ENCODE peak calls at places on chromosomes 13 and 19, in nine cellular contexts. One of them, this sample, is unnamed.

GRCh38 chr19:10226376-10227214 is 4.5 kb downstream of the S1PR2 start:
- DNase-seq in stimulated activated CD4-positive, alpha-beta T cell treated with anti-CD3 and anti-CD28 coated beads, Interleukin-4, amount 100 ng/mL, for 48 hours: no peak
- DNase-seq in ureter: peak; percentile 73
- DNase-seq in amygdala: peak; percentile 61
- DNase-seq in DMS 273 treated with DMSO at 0.1 percent for 48 hours: no peak
- DNase-seq in type B pancreatic cell: peak; percentile 73
- DNase-seq in WTC11: no peak
- DNase-seq in fibroblast of the conjunctiva: peak; percentile 99
- DNase-seq in stimulated activated naive CD8-positive, alpha-beta T cell treated with anti-CD3 and anti-CD28 coated beads, Interleukin-15, amount 100 ng/mL, for 72 hours: no peak
- DNase-seq in this sample: no peak

GRCh38 chr19:15421726-15422260 is 3.0 kb upstream of the AKAP8L start:
- DNase-seq in WTC11: no peak
- DNase-seq in DMS 273 treated with DMSO at 0.1 percent for 48 hours: peak; percentile 74
- DNase-seq in stimulated activated naive CD8-positive, alpha-beta T cell treated with anti-CD3 and anti-CD28 coated beads, Interleukin-15, amount 100 ng/mL, for 72 hours: no peak
- DNase-seq in ureter: no peak
- DNase-seq in fibroblast of the conjunctiva: no peak
- DNase-seq in type B pancreatic cell: no peak
- DNase-seq in amygdala: peak; percentile 87
- DNase-seq in stimulated activated CD4-positive, alpha-beta T cell treated with anti-CD3 and anti-CD28 coated beads, Interleukin-4, amount 100 ng/mL, for 48 hours: no peak
- DNase-seq in this sample: no peak

GRCh38 chr13:25602206-25602605 is 230.4 kb downstream of the ATP8A2 start:
- DNase-seq in fibroblast of the conjunctiva: no peak
- DNase-seq in ureter: no peak
- DNase-seq in stimulated activated CD4-positive, alpha-beta T cell treated with anti-CD3 and anti-CD28 coated beads, Interleukin-4, amount 100 ng/mL, for 48 hours: no peak
- DNase-seq in WTC11: no peak
- DNase-seq in amygdala: no peak
- DNase-seq in DMS 273 treated with DMSO at 0.1 percent for 48 hours: no peak
- DNase-seq in stimulated activated naive CD8-positive, alpha-beta T cell treated with anti-CD3 and anti-CD28 coated beads, Interleukin-15, amount 100 ng/mL, for 72 hours: no peak
- DNase-seq in type B pancreatic cell: no peak
- DNase-seq in this sample: no peak

GRCh38 chr13:24104723-24105122 is 55.8 kb upstream of the SPATA13 start:
- DNase-seq in stimulated activated CD4-positive, alpha-beta T cell treated with anti-CD3 and anti-CD28 coated beads, Interleukin-4, amount 100 ng/mL, for 48 hours: no peak
- DNase-seq in WTC11: no peak
- DNase-seq in stimulated activated naive CD8-positive, alpha-beta T cell treated with anti-CD3 and anti-CD28 coated beads, Interleukin-15, amount 100 ng/mL, for 72 hours: no peak
- DNase-seq in ureter: no peak
- DNase-seq in fibroblast of the conjunctiva: no peak
- DNase-seq in type B pancreatic cell: no peak
- DNase-seq in DMS 273 treated with DMSO at 0.1 percent for 48 hours: no peak
- DNase-seq in amygdala: no peak
- DNase-seq in this sample: no peak

GRCh38 chr19:55179570-55180484 is at the start of gene SYT5:
- DNase-seq in stimulated activated CD4-positive, alpha-beta T cell treated with anti-CD3 and anti-CD28 coated beads, Interleukin-4, amount 100 ng/mL, for 48 hours: peak; percentile 62
- DNase-seq in type B pancreatic cell: no peak
- DNase-seq in amygdala: peak; percentile 16
- DNase-seq in stimulated activated naive CD8-positive, alpha-beta T cell treated with anti-CD3 and anti-CD28 coated beads, Interleukin-15, amount 100 ng/mL, for 72 hours: peak; percentile 61
- DNase-seq in DMS 273 treated with DMSO at 0.1 percent for 48 hours: no peak
- DNase-seq in fibroblast of the conjunctiva: no peak
- DNase-seq in ureter: no peak
- DNase-seq in WTC11: peak; percentile 75
- DNase-seq in this sample: no peak

GRCh38 chr13:59304596-59304995 is 859.1 kb downstream of the DIAPH3 start:
- DNase-seq in stimulated activated CD4-positive, alpha-beta T cell treated with anti-CD3 and anti-CD28 coated beads, Interleukin-4, amount 100 ng/mL, for 48 hours: no peak
- DNase-seq in DMS 273 treated with DMSO at 0.1 percent for 48 hours: no peak
- DNase-seq in stimulated activated naive CD8-positive, alpha-beta T cell treated with anti-CD3 and anti-CD28 coated beads, Interleukin-15, amount 100 ng/mL, for 72 hours: no peak
- DNase-seq in amygdala: no peak
- DNase-seq in WTC11: no peak
- DNase-seq in type B pancreatic cell: no peak
- DNase-seq in ureter: no peak
- DNase-seq in fibroblast of the conjunctiva: no peak
- DNase-seq in this sample: no peak

GRCh38 chr13:52617070-52618060 is 24.9 kb upstream of the HNRNPA1L2 start:
- DNase-seq in amygdala: peak; percentile 77
- DNase-seq in DMS 273 treated with DMSO at 0.1 percent for 48 hours: peak; percentile 79
- DNase-seq in ureter: peak; percentile 88
- DNase-seq in stimulated activated CD4-positive, alpha-beta T cell treated with anti-CD3 and anti-CD28 coated beads, Interleukin-4, amount 100 ng/mL, for 48 hours: peak; percentile 75
- DNase-seq in fibroblast of the conjunctiva: peak; percentile 66
- DNase-seq in type B pancreatic cell: peak; percentile 91
- DNase-seq in stimulated activated naive CD8-positive, alpha-beta T cell treated with anti-CD3 and anti-CD28 coated beads, Interleukin-15, amount 100 ng/mL, for 72 hours: peak; percentile 89
- DNase-seq in WTC11: peak; percentile 85
- DNase-seq in this sample: peak; percentile 93

GRCh38 chr13:46101488-46102289 is 3.1 kb downstream of the CPB2 start:
- DNase-seq in fibroblast of the conjunctiva: no peak
- DNase-seq in WTC11: no peak
- DNase-seq in ureter: no peak
- DNase-seq in stimulated activated naive CD8-positive, alpha-beta T cell treated with anti-CD3 and anti-CD28 coated beads, Interleukin-15, amount 100 ng/mL, for 72 hours: no peak
- DNase-seq in type B pancreatic cell: no peak
- DNase-seq in DMS 273 treated with DMSO at 0.1 percent for 48 hours: no peak
- DNase-seq in amygdala: no peak
- DNase-seq in stimulated activated CD4-positive, alpha-beta T cell treated with anti-CD3 and anti-CD28 coated beads, Interleukin-4, amount 100 ng/mL, for 48 hours: no peak
- DNase-seq in this sample: peak; percentile 44

GRCh38 chr13:51818771-51819511 is 15.0 kb upstream of the DHRS12 start:
- DNase-seq in amygdala: peak; percentile 49
- DNase-seq in fibroblast of the conjunctiva: no peak
- DNase-seq in DMS 273 treated with DMSO at 0.1 percent for 48 hours: no peak
- DNase-seq in stimulated activated naive CD8-positive, alpha-beta T cell treated with anti-CD3 and anti-CD28 coated beads, Interleukin-15, amount 100 ng/mL, for 72 hours: peak; percentile 70
- DNase-seq in type B pancreatic cell: no peak
- DNase-seq in WTC11: no peak
- DNase-seq in stimulated activated CD4-positive, alpha-beta T cell treated with anti-CD3 and anti-CD28 coated beads, Interleukin-4, amount 100 ng/mL, for 48 hours: peak; percentile 32
- DNase-seq in ureter: peak; percentile 62
- DNase-seq in this sample: no peak

GRCh38 chr13:105545811-105546210 is 989.7 kb downstream of the EFNB2 start:
- DNase-seq in stimulated activated CD4-positive, alpha-beta T cell treated with anti-CD3 and anti-CD28 coated beads, Interleukin-4, amount 100 ng/mL, for 48 hours: no peak
- DNase-seq in type B pancreatic cell: no peak
- DNase-seq in stimulated activated naive CD8-positive, alpha-beta T cell treated with anti-CD3 and anti-CD28 coated beads, Interleukin-15, amount 100 ng/mL, for 72 hours: no peak
- DNase-seq in fibroblast of the conjunctiva: no peak
- DNase-seq in amygdala: no peak
- DNase-seq in ureter: no peak
- DNase-seq in WTC11: no peak
- DNase-seq in DMS 273 treated with DMSO at 0.1 percent for 48 hours: no peak
- DNase-seq in this sample: no peak

GRCh38 chr13:82993417-82993816 is 888.9 kb downstream of the SLITRK1 start:
- DNase-seq in ureter: no peak
- DNase-seq in amygdala: no peak
- DNase-seq in stimulated activated naive CD8-positive, alpha-beta T cell treated with anti-CD3 and anti-CD28 coated beads, Interleukin-15, amount 100 ng/mL, for 72 hours: no peak
- DNase-seq in type B pancreatic cell: no peak
- DNase-seq in stimulated activated CD4-positive, alpha-beta T cell treated with anti-CD3 and anti-CD28 coated beads, Interleukin-4, amount 100 ng/mL, for 48 hours: no peak
- DNase-seq in WTC11: no peak
- DNase-seq in DMS 273 treated with DMSO at 0.1 percent for 48 hours: no peak
- DNase-seq in fibroblast of the conjunctiva: no peak
- DNase-seq in this sample: no peak

GRCh38 chr19:6736169-6736916 is 1.0 kb downstream of the GPR108 start:
- DNase-seq in stimulated activated naive CD8-positive, alpha-beta T cell treated with anti-CD3 and anti-CD28 coated beads, Interleukin-15, amount 100 ng/mL, for 72 hours: peak; percentile 87
- DNase-seq in fibroblast of the conjunctiva: peak; percentile 76
- DNase-seq in ureter: peak; percentile 80
- DNase-seq in stimulated activated CD4-positive, alpha-beta T cell treated with anti-CD3 and anti-CD28 coated beads, Interleukin-4, amount 100 ng/mL, for 48 hours: peak; percentile 51
- DNase-seq in amygdala: peak; percentile 56
- DNase-seq in DMS 273 treated with DMSO at 0.1 percent for 48 hours: peak; percentile 42
- DNase-seq in type B pancreatic cell: no peak
- DNase-seq in WTC11: peak; percentile 65
- DNase-seq in this sample: peak; percentile 79

This sample was measured in AML-193.